ENCODE peak calls at places on chromosomes 1 and 21, in five cellular contexts. D is right lobe of liver, N is left lung, W is mesenchymal stem cell, B is vagina. K is an unnamed sample.

GRCh38 chr1:97901017-97901658 is 19.7 kb downstream of the DPYD start:
- DNase-seq in D (no peak), N (no peak), W (peak; percentile 38), B (no peak), K (no peak)

GRCh38 chr21:42388740-42389448 is 7.0 kb downstream of the TMPRSS3 start:
- DNase-seq in D (peak; percentile 27), N (peak; percentile 40), W (no peak), B (no peak), K (no peak)

GRCh38 chr1:219568728-219569127 is 44.2 kb downstream of the ZC3H11B start:
- DNase-seq in D (no peak), N (no peak), W (no peak), B (no peak), K (no peak)

GRCh38 chr1:98903261-98903660 is 101.4 kb downstream of the PLPPR5 start:
- DNase-seq in D (no peak), N (no peak), W (peak; percentile 2), B (no peak), K (no peak)

GRCh38 chr1:76867342-76868130 is at the start of gene ST6GALNAC5:
- DNase-seq in D (no peak), N (peak; percentile 66), W (peak; percentile 6), B (no peak), K (peak; percentile 71)

GRCh38 chr1:23383547-23384311 is 14.1 kb upstream of the ZNF436 start:
- DNase-seq in D (no peak), N (no peak), W (no peak), B (no peak), K (no peak)

GRCh38 chr1:25889470-25889869 is 14.0 kb upstream of the PAQR7 start:
- DNase-seq in D (no peak), N (no peak), W (no peak), B (no peak), K (peak; percentile 34)

GRCh38 chr21:44865561-44866280 is 7.8 kb downstream of the PTTG1IP start:
- DNase-seq in D (no peak), N (no peak), W (no peak), B (no peak), K (peak; percentile 31)

GRCh38 chr1:172449585-172450523 is 6.0 kb upstream of the PIGC start:
- DNase-seq in D (peak; percentile 78), N (peak; percentile 80), W (peak; percentile 77), B (no peak), K (peak; percentile 70)

GRCh38 chr1:78005755-78006154 is 1.0 kb downstream of the DNAJB4 start:
- DNase-seq in D (no peak), N (no peak), W (peak; percentile 83), B (no peak), K (no peak)

GRCh38 chr1:89125571-89126233 is at the start of gene GBP2:
- DNase-seq in D (no peak), N (no peak), W (peak; percentile 94), B (no peak), K (no peak)

GRCh38 chr21:46154155-46154954 is 1.0 kb downstream of the FTCD start:
- DNase-seq in D (peak; percentile 78), N (peak; percentile 70), W (no peak), B (no peak), K (peak; percentile 74)

GRCh38 chr1:238141295-238141694 is 250.6 kb upstream of the ZP4 start:
- DNase-seq in D (no peak), N (no peak), W (no peak), B (no peak), K (no peak)
- H3K4me1 ChIP-seq in D (no peaks in the 10 kb centered on the region), N (no peaks in the 10 kb centered on the region), W (no peaks in the 10 kb centered on the region), B (no peaks in the 10 kb centered on the region), K (no peaks in the 10 kb centered on the region)

GRCh38 chr1:119718409-119718808 is 6.7 kb downstream of the PHGDH start:
- DNase-seq in D (no peak), N (no peak), W (no peak), B (no peak), K (no peak)
- H3K4me1 ChIP-seq in D (peaks cover 48% of the 10 kb centered on the region), N (no peaks in the 10 kb centered on the region), W (peaks cover 14% of the 10 kb centered on the region), B (peaks cover 28% of the 10 kb centered on the region), K (peaks cover 38% of the 10 kb centered on the region)

GRCh38 chr21:29184047-29184446 is 53.6 kb downstream of the MAP3K7CL start:
- DNase-seq in D (no peak), N (no peak), W (no peak), B (no peak), K (no peak)

GRCh38 chr21:29185633-29186032 is 55.2 kb downstream of the MAP3K7CL start:
- DNase-seq in D (no peak), N (no peak), W (no peak), B (no peak), K (no peak)

GRCh38 chr21:29185172-29185571 is 54.7 kb downstream of the MAP3K7CL start:
- DNase-seq in D (no peak), N (no peak), W (no peak), B (no peak), K (no peak)

GRCh38 chr21:29187939-29188338 is 57.5 kb downstream of the MAP3K7CL start:
- DNase-seq in D (peak; percentile 74), N (no peak), W (peak; percentile 77), B (no peak), K (no peak)

GRCh38 chr21:29186246-29186645 is 55.8 kb downstream of the MAP3K7CL start:
- DNase-seq in D (no peak), N (no peak), W (no peak), B (no peak), K (no peak)
- H3K4me1 ChIP-seq in D (peaks cover 75% of the 10 kb centered on the region), N (peaks cover 6% of the 10 kb centered on the region), W (peaks cover 8% of the 10 kb centered on the region), B (peaks cover 15% of the 10 kb centered on the region), K (peaks cover 10% of the 10 kb centered on the region)

DNA sequence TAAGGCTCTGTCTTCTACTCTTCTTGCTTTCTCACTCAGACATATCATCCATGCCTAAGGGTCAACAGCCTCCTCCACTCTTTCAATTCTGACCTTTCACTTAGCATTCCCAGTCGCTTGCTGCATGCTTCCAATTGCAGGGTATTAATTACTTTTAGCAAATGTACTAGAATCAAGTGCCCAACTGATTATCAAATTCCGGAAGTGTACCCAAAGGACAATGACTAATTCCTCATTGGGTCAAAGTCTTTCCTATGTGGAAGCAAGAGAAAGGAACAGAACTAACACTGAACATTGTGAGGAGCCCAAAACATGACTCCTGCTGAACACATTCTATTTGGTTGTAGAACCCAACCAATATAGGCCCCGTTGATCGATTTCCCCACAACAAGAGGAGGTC is 101.8 kb downstream of the APP start:
- DNase-seq in D (no peak), N (no peak), W (no peak), B (no peak), K (no peak)
- H3K4me1 ChIP-seq in D (peaks cover 31% of the 10 kb centered on the region), N (peaks cover 8% of the 10 kb centered on the region), W (peaks cover 5% of the 10 kb centered on the region), B (peaks cover 24% of the 10 kb centered on the region), K (peaks cover 7% of the 10 kb centered on the region)

GRCh38 chr1:61149010-61149860 is 66.9 kb downstream of the NFIA start:
- DNase-seq in D (no peak), N (no peak), W (no peak), B (no peak), K (no peak)

GRCh38 chr1:61157420-61157987 is 75.1 kb downstream of the NFIA start:
- DNase-seq in D (no peak), N (no peak), W (peak; percentile 74), B (no peak), K (no peak)

GRCh38 chr1:61152066-61152465 is 69.7 kb downstream of the NFIA start:
- DNase-seq in D (no peak), N (no peak), W (no peak), B (no peak), K (no peak)

GRCh38 chr1:61156576-61157239 is 74.3 kb downstream of the NFIA start:
- DNase-seq in D (no peak), N (no peak), W (no peak), B (no peak), K (no peak)

DNA sequence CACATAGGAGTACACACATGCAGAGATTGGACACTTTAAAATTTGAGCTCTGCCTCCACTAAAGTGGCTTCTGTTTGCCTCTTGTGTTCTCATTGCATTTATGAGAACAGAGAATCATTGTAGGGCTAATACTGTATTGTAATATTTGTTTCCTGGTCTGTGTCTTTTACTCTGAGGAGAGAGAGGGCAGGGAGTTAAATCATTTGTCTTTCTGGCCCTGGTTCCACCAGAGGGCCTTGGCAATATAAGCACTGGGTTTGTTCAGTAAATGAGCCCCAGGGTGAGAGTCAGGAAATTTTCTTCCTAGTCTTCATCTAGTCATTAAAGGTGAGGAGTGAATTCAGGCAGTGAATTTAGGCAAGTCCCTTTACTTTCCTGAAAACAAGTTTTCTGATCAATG is 70.3 kb downstream of the NFIA start:
- DNase-seq in D (no peak), N (no peak), W (no peak), B (no peak), K (no peak)
- H3K4me1 ChIP-seq in D (peaks cover 35% of the 10 kb centered on the region), N (peaks cover 12% of the 10 kb centered on the region), W (peaks cover 3% of the 10 kb centered on the region), B (peaks cover 67% of the 10 kb centered on the region), K (peaks cover 13% of the 10 kb centered on the region)

GRCh38 chr1:20893931-20894330 is 106.8 kb upstream of the HP1BP3 start:
- DNase-seq in D (no peak), N (no peak), W (no peak), B (no peak), K (no peak)

GRCh38 chr1:20900056-20900455 is 112.9 kb upstream of the HP1BP3 start:
- DNase-seq in D (no peak), N (no peak), W (no peak), B (no peak), K (no peak)

GRCh38 chr1:20899154-20899972 is 112.3 kb upstream of the HP1BP3 start:
- DNase-seq in D (no peak), N (no peak), W (no peak), B (no peak), K (no peak)

GRCh38 chr1:20891091-20891490 is 104.0 kb upstream of the HP1BP3 start:
- DNase-seq in D (no peak), N (no peak), W (peak; percentile 13), B (no peak), K (no peak)

GRCh38 chr1:20896824-20897223 is 109.7 kb upstream of the HP1BP3 start:
- DNase-seq in D (no peak), N (no peak), W (peak; percentile 31), B (no peak), K (no peak)
- H3K4me1 ChIP-seq in D (peaks cover 14% of the 10 kb centered on the region), N (no peaks in the 10 kb centered on the region), W (peaks cover 1% of the 10 kb centered on the region), B (no peaks in the 10 kb centered on the region), K (no peaks in the 10 kb centered on the region)

K was measured in kidney.